ENCODE peak calls at places on chromosomes 6 and 20, in six cellular contexts. D is NCI-H146; O is NCI-H1048; T is T-helper 9 cell; K is activated T-helper 1 cell treated with anti-CD3 and anti-CD28 coated beads, Interleukin-2, amount 50 U/mL, for 16 hours; H is activated T-cell treated with anti-CD3 and anti-CD28 coated beads, Interleukin-2, amount 50 U/mL, for 4 hours. Z is an unnamed sample.

GRCh38 chr6:36940027-36940426 is 14.5 kb upstream of the PI16 start:
- DNase-seq in O (no peak), K (no peak), D (no peak), T (no peak), H (no peak), Z (no peak)

GRCh38 chr20:62791301-62792181 is 4.7 kb upstream of the MRGBP start:
- DNase-seq in D (peak), O (peak), T (peak), K (peak), H (peak), Z (peak)

GRCh38 chr20:50693001-50693400 is 1.7 kb upstream of the RIPOR3 start:
- DNase-seq in H (no peak), O (no peak), D (no peak), T (no peak), K (no peak), Z (no peak)

GRCh38 chr20:58202039-58202438 is 26.4 kb downstream of the ANKRD60 start:
- DNase-seq in T (no peak), K (no peak), D (no peak), H (no peak), O (no peak), Z (no peak)

GRCh38 chr6:148311849-148312669 is 30.6 kb upstream of the SASH1 start:
- DNase-seq in K (no peak), O (no peak), T (no peak), D (no peak), H (no peak), Z (no peak)

GRCh38 chr6:1908784-1909183 is 299.1 kb downstream of the FOXC1 start:
- DNase-seq in K (no peak), D (no peak), T (no peak), H (no peak), O (no peak), Z (no peak)

GRCh38 chr20:57102566-57102965 is 163.9 kb downstream of the BMP7 start:
- DNase-seq in T (no peak), D (no peak), O (no peak), K (no peak), H (no peak), Z (no peak)

GRCh38 chr6:159826968-159827647 is 27.0 kb downstream of the PNLDC1 start:
- DNase-seq in D (no peak), K (no peak), H (no peak), O (no peak), T (no peak), Z (no peak)

GRCh38 chr20:49412254-49412653 is 70.2 kb downstream of the KCNB1 start:
- DNase-seq in K (no peak), H (no peak), D (no peak), T (no peak), O (no peak), Z (no peak)

GRCh38 chr20:44467289-44467883 is 8.3 kb upstream of the TTPAL start:
- DNase-seq in D (no peak), H (no peak), T (no peak), O (no peak), K (no peak), Z (no peak)

GRCh38 chr6:6674872-6675271 is 86.4 kb downstream of the LY86 start:
- DNase-seq in H (no peak), K (no peak), O (no peak), D (no peak), T (no peak), Z (no peak)

GRCh38 chr20:34989670-34990069 is 34.0 kb downstream of the MYH7B start:
- DNase-seq in K (no peak), D (no peak), H (no peak), T (no peak), O (no peak), Z (no peak)

GRCh38 chr6:38079537-38079936 is 260.0 kb downstream of the ZFAND3 start:
- DNase-seq in O (no peak), K (no peak), T (no peak), D (no peak), H (no peak), Z (no peak)

GRCh38 chr6:971981-972640 is 279.2 kb upstream of the EXOC2 start:
- DNase-seq in O (no peak), D (no peak), H (no peak), K (no peak), T (no peak), Z (no peak)

GRCh38 chr6:168093071-168093505 is 14.1 kb upstream of the FRMD1 start:
- DNase-seq in T (no peak), O (no peak), H (no peak), K (no peak), D (no peak), Z (no peak)

GRCh38 chr6:145137425-145137824 is 597.9 kb downstream of the EPM2A start:
- DNase-seq in H (no peak), K (no peak), T (no peak), O (no peak), D (peak), Z (no peak)

GRCh38 chr20:57080796-57081195 is 185.6 kb downstream of the BMP7 start:
- DNase-seq in K (no peak), D (no peak), H (no peak), O (no peak), T (no peak), Z (no peak)

GRCh38 chr20:6103301-6103700 is 19.5 kb downstream of the FERMT1 start:
- DNase-seq in T (no peak), K (no peak), D (no peak), O (no peak), H (no peak), Z (no peak)

GRCh38 chr20:38805958-38806854 is 709 bp downstream of the PPP1R16B start:
- DNase-seq in T (peak), D (peak), H (peak), O (no peak), K (no peak), Z (no peak)